ENCODE peak calls at places on chromosomes 16 and 17, in seven cellular contexts. One of them, this sample, is unnamed.

GRCh38 chr16:21205303-21205702 is 6.1 kb downstream of the ZP2 start:
- DNase-seq in H54: no peak
- DNase-seq in activated CD4-positive, alpha-beta T cell treated with anti-CD3 and anti-CD28 coated beads, Interleukin-2, amount 10 ng/mL, durations not matched to agents 7 days and 5 days: no peak
- DNase-seq in activated effector memory CD4-positive, alpha-beta T cell treated with anti-CD3 and anti-CD28 coated beads, Interleukin-2, amount 50 U/mL, for 16 hours: no peak
- DNase-seq in cerebellar nuclear complex: no peak
- DNase-seq in thoracic aorta: no peak
- DNase-seq in smooth muscle cell of the brain vasculature: no peak
- DNase-seq in this sample: no peak

GRCh38 chr16:59046335-59046734 is 312.2 kb upstream of the GOT2 start:
- DNase-seq in H54: no peak
- DNase-seq in activated CD4-positive, alpha-beta T cell treated with anti-CD3 and anti-CD28 coated beads, Interleukin-2, amount 10 ng/mL, durations not matched to agents 7 days and 5 days: no peak
- DNase-seq in activated effector memory CD4-positive, alpha-beta T cell treated with anti-CD3 and anti-CD28 coated beads, Interleukin-2, amount 50 U/mL, for 16 hours: no peak
- DNase-seq in cerebellar nuclear complex: no peak
- DNase-seq in thoracic aorta: no peak
- DNase-seq in smooth muscle cell of the brain vasculature: no peak
- DNase-seq in this sample: no peak

GRCh38 chr17:6100891-6101290 is 30.7 kb downstream of the WSCD1 start:
- DNase-seq in H54: no peak
- DNase-seq in activated CD4-positive, alpha-beta T cell treated with anti-CD3 and anti-CD28 coated beads, Interleukin-2, amount 10 ng/mL, durations not matched to agents 7 days and 5 days: no peak
- DNase-seq in activated effector memory CD4-positive, alpha-beta T cell treated with anti-CD3 and anti-CD28 coated beads, Interleukin-2, amount 50 U/mL, for 16 hours: no peak
- DNase-seq in cerebellar nuclear complex: no peak
- DNase-seq in thoracic aorta: no peak
- DNase-seq in smooth muscle cell of the brain vasculature: no peak
- DNase-seq in this sample: no peak

GRCh38 chr16:75566889-75567255 is 693 bp downstream of the GABARAPL2 start:
- DNase-seq in H54: no peak
- DNase-seq in activated CD4-positive, alpha-beta T cell treated with anti-CD3 and anti-CD28 coated beads, Interleukin-2, amount 10 ng/mL, durations not matched to agents 7 days and 5 days: peak; percentile 35
- DNase-seq in activated effector memory CD4-positive, alpha-beta T cell treated with anti-CD3 and anti-CD28 coated beads, Interleukin-2, amount 50 U/mL, for 16 hours: peak; percentile 73
- DNase-seq in cerebellar nuclear complex: no peak
- DNase-seq in thoracic aorta: no peak
- DNase-seq in smooth muscle cell of the brain vasculature: no peak
- DNase-seq in this sample: peak; percentile 16

GRCh38 chr16:85296859-85297698 is 184.8 kb upstream of the CIBAR2 start:
- DNase-seq in H54: peak; percentile 82
- DNase-seq in activated CD4-positive, alpha-beta T cell treated with anti-CD3 and anti-CD28 coated beads, Interleukin-2, amount 10 ng/mL, durations not matched to agents 7 days and 5 days: peak; percentile 64
- DNase-seq in activated effector memory CD4-positive, alpha-beta T cell treated with anti-CD3 and anti-CD28 coated beads, Interleukin-2, amount 50 U/mL, for 16 hours: peak; percentile 78
- DNase-seq in cerebellar nuclear complex: no peak
- DNase-seq in thoracic aorta: no peak
- DNase-seq in smooth muscle cell of the brain vasculature: no peak
- DNase-seq in this sample: peak; percentile 46

GRCh38 chr16:67001159-67001486 is 12.7 kb downstream of the CES4A start:
- DNase-seq in H54: no peak
- DNase-seq in activated CD4-positive, alpha-beta T cell treated with anti-CD3 and anti-CD28 coated beads, Interleukin-2, amount 10 ng/mL, durations not matched to agents 7 days and 5 days: no peak
- DNase-seq in activated effector memory CD4-positive, alpha-beta T cell treated with anti-CD3 and anti-CD28 coated beads, Interleukin-2, amount 50 U/mL, for 16 hours: no peak
- DNase-seq in cerebellar nuclear complex: no peak
- DNase-seq in thoracic aorta: no peak
- DNase-seq in smooth muscle cell of the brain vasculature: no peak
- DNase-seq in this sample: no peak

GRCh38 chr17:67836205-67836987 is 11.1 kb downstream of the BPTF start:
- DNase-seq in H54: no peak
- DNase-seq in activated CD4-positive, alpha-beta T cell treated with anti-CD3 and anti-CD28 coated beads, Interleukin-2, amount 10 ng/mL, durations not matched to agents 7 days and 5 days: no peak
- DNase-seq in activated effector memory CD4-positive, alpha-beta T cell treated with anti-CD3 and anti-CD28 coated beads, Interleukin-2, amount 50 U/mL, for 16 hours: no peak
- DNase-seq in cerebellar nuclear complex: no peak
- DNase-seq in thoracic aorta: no peak
- DNase-seq in smooth muscle cell of the brain vasculature: no peak
- DNase-seq in this sample: no peak

GRCh38 chr17:73482674-73483293 is 161.5 kb downstream of the SDK2 start:
- DNase-seq in H54: no peak
- DNase-seq in activated CD4-positive, alpha-beta T cell treated with anti-CD3 and anti-CD28 coated beads, Interleukin-2, amount 10 ng/mL, durations not matched to agents 7 days and 5 days: no peak
- DNase-seq in activated effector memory CD4-positive, alpha-beta T cell treated with anti-CD3 and anti-CD28 coated beads, Interleukin-2, amount 50 U/mL, for 16 hours: no peak
- DNase-seq in cerebellar nuclear complex: no peak
- DNase-seq in thoracic aorta: no peak
- DNase-seq in smooth muscle cell of the brain vasculature: no peak
- DNase-seq in this sample: no peak

GRCh38 chr17:44797809-44798208 is 32.3 kb downstream of the GJC1 start:
- DNase-seq in H54: no peak
- DNase-seq in activated CD4-positive, alpha-beta T cell treated with anti-CD3 and anti-CD28 coated beads, Interleukin-2, amount 10 ng/mL, durations not matched to agents 7 days and 5 days: no peak
- DNase-seq in activated effector memory CD4-positive, alpha-beta T cell treated with anti-CD3 and anti-CD28 coated beads, Interleukin-2, amount 50 U/mL, for 16 hours: no peak
- DNase-seq in cerebellar nuclear complex: no peak
- DNase-seq in thoracic aorta: no peak
- DNase-seq in smooth muscle cell of the brain vasculature: no peak
- DNase-seq in this sample: no peak

GRCh38 chr16:84366208-84366607 is 2.1 kb upstream of the ATP2C2 start:
- DNase-seq in H54: no peak
- DNase-seq in activated CD4-positive, alpha-beta T cell treated with anti-CD3 and anti-CD28 coated beads, Interleukin-2, amount 10 ng/mL, durations not matched to agents 7 days and 5 days: no peak
- DNase-seq in activated effector memory CD4-positive, alpha-beta T cell treated with anti-CD3 and anti-CD28 coated beads, Interleukin-2, amount 50 U/mL, for 16 hours: no peak
- DNase-seq in cerebellar nuclear complex: no peak
- DNase-seq in thoracic aorta: no peak
- DNase-seq in smooth muscle cell of the brain vasculature: no peak
- DNase-seq in this sample: no peak

GRCh38 chr16:87360862-87361610 is 22.5 kb downstream of the FBXO31 start:
- DNase-seq in H54: no peak
- DNase-seq in activated CD4-positive, alpha-beta T cell treated with anti-CD3 and anti-CD28 coated beads, Interleukin-2, amount 10 ng/mL, durations not matched to agents 7 days and 5 days: no peak
- DNase-seq in activated effector memory CD4-positive, alpha-beta T cell treated with anti-CD3 and anti-CD28 coated beads, Interleukin-2, amount 50 U/mL, for 16 hours: no peak
- DNase-seq in cerebellar nuclear complex: no peak
- DNase-seq in thoracic aorta: no peak
- DNase-seq in smooth muscle cell of the brain vasculature: no peak
- DNase-seq in this sample: no peak

GRCh38 chr17:51764387-51764971 is 394.0 kb downstream of the CA10 start:
- DNase-seq in H54: peak; percentile 65
- DNase-seq in activated CD4-positive, alpha-beta T cell treated with anti-CD3 and anti-CD28 coated beads, Interleukin-2, amount 10 ng/mL, durations not matched to agents 7 days and 5 days: peak; percentile 59
- DNase-seq in activated effector memory CD4-positive, alpha-beta T cell treated with anti-CD3 and anti-CD28 coated beads, Interleukin-2, amount 50 U/mL, for 16 hours: peak; percentile 74
- DNase-seq in cerebellar nuclear complex: peak; percentile 55
- DNase-seq in thoracic aorta: no peak
- DNase-seq in smooth muscle cell of the brain vasculature: peak; percentile 10
- DNase-seq in this sample: no peak

GRCh38 chr16:72736074-72736473 is 311.9 kb downstream of the ZFHX3 start:
- DNase-seq in H54: no peak
- DNase-seq in activated CD4-positive, alpha-beta T cell treated with anti-CD3 and anti-CD28 coated beads, Interleukin-2, amount 10 ng/mL, durations not matched to agents 7 days and 5 days: no peak
- DNase-seq in activated effector memory CD4-positive, alpha-beta T cell treated with anti-CD3 and anti-CD28 coated beads, Interleukin-2, amount 50 U/mL, for 16 hours: no peak
- DNase-seq in cerebellar nuclear complex: no peak
- DNase-seq in thoracic aorta: no peak
- DNase-seq in smooth muscle cell of the brain vasculature: no peak
- DNase-seq in this sample: no peak

GRCh38 chr16:67055712-67056487 is 27.0 kb downstream of the CBFB start:
- DNase-seq in H54: peak; percentile 72
- DNase-seq in activated CD4-positive, alpha-beta T cell treated with anti-CD3 and anti-CD28 coated beads, Interleukin-2, amount 10 ng/mL, durations not matched to agents 7 days and 5 days: no peak
- DNase-seq in activated effector memory CD4-positive, alpha-beta T cell treated with anti-CD3 and anti-CD28 coated beads, Interleukin-2, amount 50 U/mL, for 16 hours: no peak
- DNase-seq in cerebellar nuclear complex: no peak
- DNase-seq in thoracic aorta: no peak
- DNase-seq in smooth muscle cell of the brain vasculature: peak; percentile 77
- DNase-seq in this sample: no peak

GRCh38 chr17:52759864-52760263 is 601.4 kb upstream of the CA10 start:
- DNase-seq in H54: no peak
- DNase-seq in activated CD4-positive, alpha-beta T cell treated with anti-CD3 and anti-CD28 coated beads, Interleukin-2, amount 10 ng/mL, durations not matched to agents 7 days and 5 days: no peak
- DNase-seq in activated effector memory CD4-positive, alpha-beta T cell treated with anti-CD3 and anti-CD28 coated beads, Interleukin-2, amount 50 U/mL, for 16 hours: no peak
- DNase-seq in cerebellar nuclear complex: no peak
- DNase-seq in thoracic aorta: no peak
- DNase-seq in smooth muscle cell of the brain vasculature: no peak
- DNase-seq in this sample: no peak

GRCh38 chr16:89422905-89423630 is 67.3 kb downstream of the ANKRD11 start:
- DNase-seq in H54: peak; percentile 66
- DNase-seq in activated CD4-positive, alpha-beta T cell treated with anti-CD3 and anti-CD28 coated beads, Interleukin-2, amount 10 ng/mL, durations not matched to agents 7 days and 5 days: peak; percentile 51
- DNase-seq in activated effector memory CD4-positive, alpha-beta T cell treated with anti-CD3 and anti-CD28 coated beads, Interleukin-2, amount 50 U/mL, for 16 hours: peak; percentile 83
- DNase-seq in cerebellar nuclear complex: no peak
- DNase-seq in thoracic aorta: no peak
- DNase-seq in smooth muscle cell of the brain vasculature: no peak
- DNase-seq in this sample: no peak

GRCh38 chr17:66767164-66767933 is 67.6 kb upstream of the CACNG5 start:
- DNase-seq in H54: no peak
- DNase-seq in activated CD4-positive, alpha-beta T cell treated with anti-CD3 and anti-CD28 coated beads, Interleukin-2, amount 10 ng/mL, durations not matched to agents 7 days and 5 days: no peak
- DNase-seq in activated effector memory CD4-positive, alpha-beta T cell treated with anti-CD3 and anti-CD28 coated beads, Interleukin-2, amount 50 U/mL, for 16 hours: no peak
- DNase-seq in cerebellar nuclear complex: no peak
- DNase-seq in thoracic aorta: no peak
- DNase-seq in smooth muscle cell of the brain vasculature: no peak
- DNase-seq in this sample: no peak

GRCh38 chr17:75824591-75825518 is 19.3 kb downstream of the UNC13D start:
- DNase-seq in H54: no peak
- DNase-seq in activated CD4-positive, alpha-beta T cell treated with anti-CD3 and anti-CD28 coated beads, Interleukin-2, amount 10 ng/mL, durations not matched to agents 7 days and 5 days: no peak
- DNase-seq in activated effector memory CD4-positive, alpha-beta T cell treated with anti-CD3 and anti-CD28 coated beads, Interleukin-2, amount 50 U/mL, for 16 hours: no peak
- DNase-seq in cerebellar nuclear complex: no peak
- DNase-seq in thoracic aorta: no peak
- DNase-seq in smooth muscle cell of the brain vasculature: no peak
- DNase-seq in this sample: no peak

GRCh38 chr17:28371245-28372202 is at the start of gene SARM1:
- DNase-seq in H54: peak; percentile 93
- DNase-seq in activated CD4-positive, alpha-beta T cell treated with anti-CD3 and anti-CD28 coated beads, Interleukin-2, amount 10 ng/mL, durations not matched to agents 7 days and 5 days: peak; percentile 86
- DNase-seq in activated effector memory CD4-positive, alpha-beta T cell treated with anti-CD3 and anti-CD28 coated beads, Interleukin-2, amount 50 U/mL, for 16 hours: peak; percentile 94
- DNase-seq in cerebellar nuclear complex: peak; percentile 16
- DNase-seq in thoracic aorta: peak; percentile 66
- DNase-seq in smooth muscle cell of the brain vasculature: peak; percentile 65
- DNase-seq in this sample: peak; percentile 72

GRCh38 chr16:73052441-73053030 is 4.6 kb upstream of the ZFHX3 start:
- DNase-seq in H54: no peak
- DNase-seq in activated CD4-positive, alpha-beta T cell treated with anti-CD3 and anti-CD28 coated beads, Interleukin-2, amount 10 ng/mL, durations not matched to agents 7 days and 5 days: no peak
- DNase-seq in activated effector memory CD4-positive, alpha-beta T cell treated with anti-CD3 and anti-CD28 coated beads, Interleukin-2, amount 50 U/mL, for 16 hours: no peak
- DNase-seq in cerebellar nuclear complex: no peak
- DNase-seq in thoracic aorta: no peak
- DNase-seq in smooth muscle cell of the brain vasculature: no peak
- DNase-seq in this sample: no peak

GRCh38 chr17:76869209-76869877 is 1.1 kb downstream of the MGAT5B start:
- DNase-seq in H54: no peak
- DNase-seq in activated CD4-positive, alpha-beta T cell treated with anti-CD3 and anti-CD28 coated beads, Interleukin-2, amount 10 ng/mL, durations not matched to agents 7 days and 5 days: no peak
- DNase-seq in activated effector memory CD4-positive, alpha-beta T cell treated with anti-CD3 and anti-CD28 coated beads, Interleukin-2, amount 50 U/mL, for 16 hours: no peak
- DNase-seq in cerebellar nuclear complex: no peak
- DNase-seq in thoracic aorta: no peak
- DNase-seq in smooth muscle cell of the brain vasculature: no peak
- DNase-seq in this sample: no peak

This sample was measured in effector CD8-positive, alpha-beta T cell.